ENCODE peak calls at places on chromosome 6, in five cellular contexts. One of them, this sample, is unnamed.

GRCh38 chr6:167493961-167494697 is 169.2 kb downstream of the TTLL2 start:
- DNase-seq in K562: no peak
- DNase-seq in GM12878: no peak
- DNase-seq in A549: no peak
- DNase-seq in IMR-90: no peak
- DNase-seq in this sample: no peak

GRCh38 chr6:32148722-32149576 is 2.8 kb downstream of the PRRT1 start:
- DNase-seq in K562: no peak
- DNase-seq in IMR-90: no peak
- DNase-seq in GM12878: no peak
- DNase-seq in A549: no peak
- DNase-seq in this sample: peak; percentile 65

GRCh38 chr6:51805517-51805916 is 281.9 kb downstream of the PKHD1 start:
- DNase-seq in IMR-90: no peak
- DNase-seq in K562: no peak
- DNase-seq in GM12878: no peak
- DNase-seq in A549: no peak
- DNase-seq in this sample: no peak

GRCh38 chr6:140073456-140073855 is 699.0 kb upstream of the CITED2 start:
- DNase-seq in K562: no peak
- DNase-seq in GM12878: no peak
- DNase-seq in A549: no peak
- DNase-seq in IMR-90: peak; percentile 80
- DNase-seq in this sample: no peak

GRCh38 chr6:126698732-126699240 is 358.9 kb downstream of the CENPW start:
- DNase-seq in A549: no peak
- DNase-seq in GM12878: no peak
- DNase-seq in K562: no peak
- DNase-seq in IMR-90: no peak
- DNase-seq in this sample: no peak

GRCh38 chr6:15253107-15254073 is 7.5 kb downstream of the JARID2 start:
- DNase-seq in IMR-90: no peak
- DNase-seq in K562: no peak
- DNase-seq in GM12878: no peak
- DNase-seq in A549: no peak
- DNase-seq in this sample: no peak

GRCh38 chr6:158706369-158706982 is 56.6 kb downstream of the SYTL3 start:
- DNase-seq in IMR-90: peak; percentile 51
- DNase-seq in A549: peak; percentile 67
- DNase-seq in GM12878: no peak
- DNase-seq in K562: peak; percentile 76
- DNase-seq in this sample: peak; percentile 75

GRCh38 chr6:163946437-163946836 is 531.9 kb downstream of the QKI start:
- DNase-seq in K562: no peak
- DNase-seq in A549: no peak
- DNase-seq in GM12878: no peak
- DNase-seq in IMR-90: no peak
- DNase-seq in this sample: no peak

GRCh38 chr6:43706788-43707187 is 19.2 kb upstream of the MRPS18A start:
- DNase-seq in IMR-90: peak; percentile 38
- DNase-seq in GM12878: no peak
- DNase-seq in A549: no peak
- DNase-seq in K562: no peak
- DNase-seq in this sample: no peak

GRCh38 chr6:115838763-115839401 is 221.8 kb downstream of the FRK start:
- DNase-seq in K562: peak; percentile 40
- DNase-seq in GM12878: no peak
- DNase-seq in A549: peak; percentile 48
- DNase-seq in IMR-90: peak; percentile 13
- DNase-seq in this sample: peak; percentile 56

GRCh38 chr6:143742070-143742954 is 64.5 kb downstream of the PHACTR2 start:
- DNase-seq in GM12878: no peak
- DNase-seq in IMR-90: no peak
- DNase-seq in A549: no peak
- DNase-seq in K562: no peak
- DNase-seq in this sample: no peak

GRCh38 chr6:50850860-50851259 is 32.2 kb downstream of the TFAP2B start:
- DNase-seq in IMR-90: no peak
- DNase-seq in A549: no peak
- DNase-seq in GM12878: no peak
- DNase-seq in K562: no peak
- DNase-seq in this sample: no peak

GRCh38 chr6:133641111-133641510 is 247.8 kb upstream of the TCF21 start:
- DNase-seq in A549: no peak
- DNase-seq in K562: no peak
- DNase-seq in GM12878: no peak
- DNase-seq in IMR-90: no peak
- DNase-seq in this sample: no peak

GRCh38 chr6:12482386-12482785 is 192.2 kb downstream of the EDN1 start:
- DNase-seq in GM12878: no peak
- DNase-seq in IMR-90: no peak
- DNase-seq in K562: no peak
- DNase-seq in A549: peak; percentile 75
- DNase-seq in this sample: no peak

GRCh38 chr6:72654101-72654618 is 32.3 kb downstream of the KCNQ5 start:
- DNase-seq in K562: no peak
- DNase-seq in GM12878: no peak
- DNase-seq in IMR-90: no peak
- DNase-seq in A549: no peak
- DNase-seq in this sample: no peak

GRCh38 chr6:152267967-152268845 is 369.0 kb downstream of the SYNE1 start:
- DNase-seq in GM12878: no peak
- DNase-seq in K562: peak; percentile 31
- DNase-seq in A549: peak; percentile 3
- DNase-seq in IMR-90: no peak
- DNase-seq in this sample: peak; percentile 43

GRCh38 chr6:107594736-107595135 is 104.8 kb downstream of the SOBP start:
- DNase-seq in IMR-90: peak; percentile 10
- DNase-seq in GM12878: no peak
- DNase-seq in A549: no peak
- DNase-seq in K562: no peak
- DNase-seq in this sample: no peak

GRCh38 chr6:44969446-44970175 is 358.5 kb upstream of the RUNX2 start:
- DNase-seq in A549: no peak
- DNase-seq in IMR-90: peak; percentile 13
- DNase-seq in GM12878: no peak
- DNase-seq in K562: no peak
- DNase-seq in this sample: no peak

GRCh38 chr6:28940294-28940858 is 16.6 kb upstream of the TRIM27 start:
- DNase-seq in K562: peak; percentile 79
- DNase-seq in A549: peak; percentile 65
- DNase-seq in GM12878: peak; percentile 37
- DNase-seq in IMR-90: no peak
- DNase-seq in this sample: peak; percentile 45

GRCh38 chr6:43096451-43097097 is 20.5 kb downstream of the PTK7 start:
- DNase-seq in GM12878: no peak
- DNase-seq in K562: peak; percentile 43
- DNase-seq in A549: no peak
- DNase-seq in IMR-90: peak; percentile 81
- DNase-seq in this sample: peak; percentile 38

GRCh38 chr6:121608270-121608669 is 172.8 kb downstream of the GJA1 start:
- DNase-seq in IMR-90: peak; percentile 64
- DNase-seq in A549: peak; percentile 13
- DNase-seq in GM12878: no peak
- DNase-seq in K562: no peak
- DNase-seq in this sample: no peak

GRCh38 chr6:24394777-24395437 is 7.8 kb upstream of the MRS2 start:
- DNase-seq in A549: no peak
- DNase-seq in GM12878: no peak
- DNase-seq in K562: no peak
- DNase-seq in IMR-90: peak; percentile 91
- DNase-seq in this sample: no peak

GRCh38 chr6:93176070-93176469 is 243.3 kb downstream of the EPHA7 start:
- DNase-seq in GM12878: peak; percentile 19
- DNase-seq in K562: no peak
- DNase-seq in A549: no peak
- DNase-seq in IMR-90: no peak
- DNase-seq in this sample: no peak

GRCh38 chr6:30613251-30614043 is 3.6 kb downstream of the PPP1R10 start:
- DNase-seq in K562: peak; percentile 55
- DNase-seq in GM12878: no peak
- DNase-seq in IMR-90: peak; percentile 52
- DNase-seq in A549: no peak
- DNase-seq in this sample: no peak

GRCh38 chr6:29627762-29628418 is 5.1 kb downstream of the GABBR1 start:
- DNase-seq in K562: peak; percentile 94
- DNase-seq in GM12878: no peak
- DNase-seq in IMR-90: peak; percentile 86
- DNase-seq in A549: peak; percentile 57
- DNase-seq in this sample: peak; percentile 94

GRCh38 chr6:54291146-54291545 is 17.1 kb upstream of the TINAG start:
- DNase-seq in GM12878: peak; percentile 50
- DNase-seq in K562: no peak
- DNase-seq in IMR-90: peak; percentile 70
- DNase-seq in A549: no peak
- DNase-seq in this sample: no peak

GRCh38 chr6:112153926-112154621 is 66.7 kb downstream of the FAM229B start:
- DNase-seq in A549: peak; percentile 18
- DNase-seq in K562: no peak
- DNase-seq in IMR-90: peak; percentile 85
- DNase-seq in GM12878: no peak
- DNase-seq in this sample: peak; percentile 31

GRCh38 chr6:80530096-80530495 is 423.6 kb downstream of the BCKDHB start:
- DNase-seq in K562: no peak
- DNase-seq in IMR-90: no peak
- DNase-seq in A549: no peak
- DNase-seq in GM12878: no peak
- DNase-seq in this sample: no peak

GRCh38 chr6:90107721-90108364 is 188.8 kb downstream of the BACH2 start:
- DNase-seq in K562: no peak
- DNase-seq in IMR-90: no peak
- DNase-seq in A549: no peak
- DNase-seq in GM12878: peak; percentile 21
- DNase-seq in this sample: no peak

GRCh38 chr6:168328086-168328485 is 8.5 kb upstream of the DACT2 start:
- DNase-seq in K562: no peak
- DNase-seq in GM12878: no peak
- DNase-seq in IMR-90: no peak
- DNase-seq in A549: no peak
- DNase-seq in this sample: no peak

GRCh38 chr6:46719099-46719498 is 16.1 kb downstream of the PLA2G7 start:
- DNase-seq in IMR-90: peak; percentile 41
- DNase-seq in GM12878: no peak
- DNase-seq in K562: no peak
- DNase-seq in A549: no peak
- DNase-seq in this sample: no peak

GRCh38 chr6:17635568-17635967 is 35.5 kb downstream of the FAM8A1 start:
- DNase-seq in IMR-90: peak; percentile 20
- DNase-seq in A549: no peak
- DNase-seq in K562: no peak
- DNase-seq in GM12878: no peak
- DNase-seq in this sample: no peak

GRCh38 chr6:130434174-130434873 is 68.5 kb downstream of the TMEM200A start:
- DNase-seq in IMR-90: peak; percentile 73
- DNase-seq in K562: no peak
- DNase-seq in GM12878: no peak
- DNase-seq in A549: no peak
- DNase-seq in this sample: no peak

GRCh38 chr6:106452628-106453027 is 92.1 kb downstream of the CRYBG1 start:
- DNase-seq in GM12878: no peak
- DNase-seq in IMR-90: no peak
- DNase-seq in A549: no peak
- DNase-seq in K562: no peak
- DNase-seq in this sample: no peak

DNA sequence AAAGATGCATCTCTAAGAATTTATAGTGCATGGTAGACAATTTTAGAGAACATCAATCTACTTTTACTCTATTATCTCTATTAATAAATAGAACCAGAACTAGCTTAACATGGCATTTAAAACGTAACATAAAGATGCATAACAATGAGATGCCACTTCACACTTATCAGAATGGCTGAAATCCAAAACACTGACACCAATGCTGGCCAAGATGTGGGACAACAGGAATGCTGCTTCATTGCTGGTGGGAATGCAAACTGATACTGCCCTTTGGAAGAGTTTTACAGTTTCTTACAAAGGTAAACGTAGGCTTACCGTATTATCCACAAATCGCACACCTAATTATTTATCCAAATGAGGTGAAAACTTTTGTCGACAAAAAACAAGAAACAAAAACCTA is 95.2 kb downstream of the SESN1 start:
- DNase-seq in K562: no peak
- DNase-seq in A549: no peak
- DNase-seq in GM12878: no peak
- DNase-seq in IMR-90: no peak
- DNase-seq in this sample: no peak
- TF ChIP-seq RCOR1 in K562: no peak
- TF ChIP-seq RCOR1 in A549: no peak
- TF ChIP-seq RCOR1 in GM12878: no peak
- TF ChIP-seq RCOR1 in IMR-90: no peak
- TF ChIP-seq RCOR1 in this sample: no peak

GRCh38 chr6:40441132-40441531 is 146.0 kb downstream of the LRFN2 start:
- DNase-seq in IMR-90: no peak
- DNase-seq in K562: no peak
- DNase-seq in GM12878: no peak
- DNase-seq in A549: no peak
- DNase-seq in this sample: no peak
- H3K4me1 ChIP-seq in IMR-90: no peaks in the 10 kb centered on the region
- H3K4me1 ChIP-seq in K562: peaks cover 3% of the 10 kb centered on the region
- H3K4me1 ChIP-seq in GM12878: no peaks in the 10 kb centered on the region
- H3K4me1 ChIP-seq in A549: no peaks in the 10 kb centered on the region
- H3K4me1 ChIP-seq in this sample: peaks cover 15% of the 10 kb centered on the region

GRCh38 chr6:147577466-147577865 is 69.0 kb downstream of the SAMD5 start:
- DNase-seq in K562: no peak
- DNase-seq in IMR-90: no peak
- DNase-seq in A549: no peak
- DNase-seq in GM12878: no peak
- DNase-seq in this sample: no peak

GRCh38 chr6:147579667-147580066 is 71.2 kb downstream of the SAMD5 start:
- DNase-seq in GM12878: no peak
- DNase-seq in A549: no peak
- DNase-seq in IMR-90: no peak
- DNase-seq in K562: no peak
- DNase-seq in this sample: no peak

GRCh38 chr6:147578883-147579282 is 70.4 kb downstream of the SAMD5 start:
- DNase-seq in IMR-90: no peak
- DNase-seq in A549: no peak
- DNase-seq in GM12878: no peak
- DNase-seq in K562: no peak
- DNase-seq in this sample: no peak

GRCh38 chr6:147578159-147578558 is 69.7 kb downstream of the SAMD5 start:
- DNase-seq in A549: no peak
- DNase-seq in GM12878: no peak
- DNase-seq in K562: no peak
- DNase-seq in IMR-90: peak; percentile 13
- DNase-seq in this sample: no peak
- TF ChIP-seq RCOR1 in A549: no peak
- TF ChIP-seq RCOR1 in GM12878: no peak
- TF ChIP-seq RCOR1 in K562: no peak
- TF ChIP-seq RCOR1 in IMR-90: no peak
- TF ChIP-seq RCOR1 in this sample: no peak

GRCh38 chr6:87155272-87155919 is at the start of gene ZNF292:
- DNase-seq in A549: peak; percentile 95
- DNase-seq in GM12878: peak; percentile 96
- DNase-seq in K562: peak; percentile 97
- DNase-seq in IMR-90: peak; percentile 97
- DNase-seq in this sample: peak; percentile 94
- H3K4me1 ChIP-seq in A549: peaks cover 9% of the 10 kb centered on the region
- H3K4me1 ChIP-seq in GM12878: peaks cover 3% of the 10 kb centered on the region
- H3K4me1 ChIP-seq in K562: peaks cover 4% of the 10 kb centered on the region
- H3K4me1 ChIP-seq in IMR-90: peaks cover 13% of the 10 kb centered on the region
- H3K4me1 ChIP-seq in this sample: peaks cover 16% of the 10 kb centered on the region